ENCODE peak calls at places on chromosomes 1 and 21, in nine cellular contexts. B is fibroblast of the aortic adventitia, Q is ELF-1, T is cortex of kidney, G is left colon, A is epithelial cell of esophagus, W is neural crest cell, D is heart left ventricle, Y is MG63. J is an unnamed sample.

GRCh38 chr1:38788285-38788684 is 71.3 kb downstream of the RRAGC start:
- DNase-seq in D (no peak), W (no peak), Y (no peak), B (no peak), T (no peak), G (no peak), A (no peak), Q (no peak), J (no peak)

GRCh38 chr1:77279929-77280328 is 1.9 kb upstream of the AK5 start:
- DNase-seq in Y (no peak), A (no peak), T (no peak), W (no peak), D (no peak), Q (no peak), B (no peak), G (no peak), J (no peak)

GRCh38 chr21:41378849-41379248 is 17.0 kb downstream of the MX2 start:
- DNase-seq in G (no peak), Q (no peak), Y (no peak), A (no peak), W (no peak), B (no peak), T (no peak), D (peak), J (no peak)

GRCh38 chr1:4626061-4626460 is 28.3 kb upstream of the AJAP1 start:
- DNase-seq in T (no peak), G (no peak), Y (no peak), W (no peak), A (no peak), D (no peak), Q (no peak), B (no peak), J (no peak)

GRCh38 chr1:47323475-47324105 is 9.6 kb upstream of the STIL start:
- DNase-seq in D (no peak), A (no peak), G (no peak), Q (no peak), B (no peak), T (no peak), W (no peak), Y (no peak), J (no peak)

GRCh38 chr1:169047074-169047473 is 59.4 kb upstream of the ATP1B1 start:
- DNase-seq in B (no peak), T (no peak), Q (no peak), Y (no peak), D (no peak), G (no peak), W (no peak), A (peak), J (peak)

GRCh38 chr1:11479375-11479979 is 522 bp downstream of the DISP3 start:
- DNase-seq in G (no peak), B (no peak), A (no peak), W (peak), Y (no peak), T (no peak), Q (no peak), D (no peak), J (no peak)

GRCh38 chr1:3602375-3602774 is 8.9 kb downstream of the MEGF6 start:
- DNase-seq in T (no peak), Y (no peak), G (no peak), B (no peak), W (no peak), D (no peak), Q (no peak), A (no peak), J (no peak)

GRCh38 chr1:23196627-23197328 is 20.5 kb downstream of the HTR1D start:
- DNase-seq in T (no peak), W (no peak), Y (peak), Q (peak), A (peak), G (no peak), D (no peak), B (peak), J (peak)

GRCh38 chr1:183038913-183039312 is 15.7 kb downstream of the LAMC1 start:
- DNase-seq in T (no peak), A (no peak), W (no peak), G (no peak), Y (no peak), B (no peak), D (no peak), Q (no peak), J (no peak)

GRCh38 chr1:1399870-1400575 is 888 bp upstream of the CCNL2 start:
- DNase-seq in D (no peak), T (no peak), A (no peak), B (peak), G (peak), Y (no peak), Q (peak), W (peak), J (peak)

GRCh38 chr1:37795340-37796110 is 1.9 kb downstream of the MANEAL start:
- DNase-seq in D (peak), Y (peak), Q (peak), T (no peak), W (peak), G (peak), B (peak), A (peak), J (peak)

GRCh38 chr1:202498542-202498941 is 150.0 kb downstream of the PPP1R12B start:
- DNase-seq in Y (no peak), T (no peak), W (no peak), A (peak), D (no peak), Q (peak), B (no peak), G (no peak), J (peak)

GRCh38 chr1:215665212-215665611 is 98.1 kb downstream of the KCTD3 start:
- DNase-seq in B (peak), G (no peak), T (no peak), W (no peak), Y (no peak), A (peak), D (no peak), Q (no peak), J (peak)

GRCh38 chr1:202143768-202144509 is 598 bp downstream of the ARL8A start:
- DNase-seq in B (peak), W (peak), D (peak), G (peak), A (no peak), Y (peak), Q (peak), T (no peak), J (no peak)

J was measured in Daoy.